ENCODE peak calls at places on chromosomes 2 and 18, in seven cellular contexts. S is breast epithelium, C is esophagus squamous epithelium, P is fibroblast of the aortic adventitia, Y is HFF-Myc, Q is brain microvascular endothelial cell, M is HCT116. K is an unnamed sample.

GRCh38 chr2:97868986-97869721 is 126.6 kb downstream of the TMEM131 start:
- DNase-seq in S (no peak), C (no peak), P (peak), Y (peak), Q (peak), M (peak), K (peak)

GRCh38 chr18:57107141-57107832 is 39.6 kb upstream of the BOD1L2 start:
- DNase-seq in S (no peak), C (no peak), P (peak), Y (peak), Q (peak), M (no peak), K (no peak)

GRCh38 chr2:183037660-183038340 is 457 bp downstream of the NCKAP1 start:
- DNase-seq in S (peak), C (no peak), P (no peak), Y (no peak), Q (peak), M (no peak), K (no peak)

GRCh38 chr18:23528580-23529472 is 25.5 kb downstream of the RMC1 start:
- DNase-seq in S (no peak), C (no peak), P (peak), Y (peak), Q (no peak), M (no peak), K (no peak)

GRCh38 chr2:205734436-205734835 is 52.1 kb downstream of the NRP2 start:
- DNase-seq in S (peak), C (no peak), P (peak), Y (no peak), Q (peak), M (no peak), K (no peak)

GRCh38 chr18:48260237-48260636 is 148.9 kb downstream of the ZBTB7C start:
- DNase-seq in S (no peak), C (no peak), P (no peak), Y (no peak), Q (no peak), M (no peak), K (no peak)

GRCh38 chr2:221570321-221571107 is 1.6 kb downstream of the EPHA4 start:
- DNase-seq in S (no peak), C (no peak), P (peak), Y (no peak), Q (peak), M (no peak), K (no peak)

GRCh38 chr2:150376627-150377335 is 110.7 kb downstream of the RND3 start:
- DNase-seq in S (no peak), C (no peak), P (peak), Y (no peak), Q (peak), M (no peak), K (no peak)

GRCh38 chr2:108536133-108536780 is 2.0 kb downstream of the LIMS1 start:
- DNase-seq in S (no peak), C (no peak), P (no peak), Y (no peak), Q (peak), M (no peak), K (no peak)
- H3K4me3 ChIP-seq in S (peak), C (no peak), P (peak), Y (peak), Q (peak), M (no peak), K (no peak)

DNA sequence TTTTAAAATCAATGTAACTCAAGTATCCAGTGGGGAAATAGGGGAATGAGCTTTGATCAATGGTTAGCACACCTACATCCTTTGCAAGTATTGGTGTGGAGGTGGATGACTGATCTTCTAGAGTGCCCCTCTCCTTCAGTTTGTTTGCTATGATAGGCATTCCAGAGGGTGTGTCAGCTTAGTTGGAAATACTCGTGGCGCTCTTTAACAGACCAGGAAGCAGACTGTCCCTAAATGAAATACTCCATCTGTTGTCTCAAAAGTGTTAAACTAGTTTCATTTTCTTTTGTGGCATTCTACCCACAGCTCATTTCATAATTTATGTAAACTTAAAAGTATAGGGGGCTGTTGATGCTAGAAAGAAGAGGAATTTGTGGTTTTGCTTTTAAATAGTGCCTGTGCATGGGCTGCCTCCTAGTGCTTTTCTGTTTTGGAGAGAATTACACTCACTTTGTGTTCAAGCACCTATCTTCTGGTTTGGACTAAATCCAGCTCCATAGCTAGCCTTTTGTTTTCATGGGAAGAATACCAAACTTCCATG is 66.2 kb downstream of the STAT1 start:
- DNase-seq in S (no peak), C (no peak), P (peak), Y (peak), Q (peak), M (peak), K (peak)
- H3K4me3 ChIP-seq in S (peak), C (no peak), P (peak), Y (no peak), Q (peak), M (no peak), K (no peak)

GRCh38 chr2:154497019-154497418 is 201.5 kb upstream of the KCNJ3 start:
- DNase-seq in S (no peak), C (no peak), P (no peak), Y (no peak), Q (no peak), M (no peak), K (no peak)

GRCh38 chr2:154490540-154490939 is 208.0 kb upstream of the KCNJ3 start:
- DNase-seq in S (no peak), C (no peak), P (no peak), Y (no peak), Q (no peak), M (no peak), K (no peak)

GRCh38 chr2:154495455-154495868 is 203.0 kb upstream of the KCNJ3 start:
- DNase-seq in S (no peak), C (no peak), P (no peak), Y (no peak), Q (no peak), M (no peak), K (no peak)
- H3K4me3 ChIP-seq in S (no peak), C (no peak), P (no peak), Y (no peak), Q (no peak), M (no peak), K (no peak)

GRCh38 chr2:65030933-65031332 is 25.3 kb upstream of the CEP68 start:
- DNase-seq in S (no peak), C (no peak), P (no peak), Y (no peak), Q (no peak), M (no peak), K (no peak)

GRCh38 chr2:65032016-65032975 is 23.9 kb upstream of the CEP68 start:
- DNase-seq in S (no peak), C (no peak), P (peak), Y (no peak), Q (no peak), M (no peak), K (no peak)

GRCh38 chr2:65031341-65032015 is 24.7 kb upstream of the CEP68 start:
- DNase-seq in S (no peak), C (no peak), P (peak), Y (no peak), Q (no peak), M (no peak), K (no peak)

GRCh38 chr2:65033178-65033577 is 23.0 kb upstream of the CEP68 start:
- DNase-seq in S (no peak), C (no peak), P (peak), Y (no peak), Q (no peak), M (no peak), K (no peak)

GRCh38 chr2:65030481-65030880 is 25.7 kb upstream of the CEP68 start:
- DNase-seq in S (no peak), C (no peak), P (no peak), Y (no peak), Q (no peak), M (no peak), K (no peak)
- H3K4me3 ChIP-seq in S (no peak), C (no peak), P (no peak), Y (no peak), Q (no peak), M (no peak), K (no peak)

GRCh38 chr18:58624011-58624410 is 4.9 kb downstream of the ALPK2 start:
- DNase-seq in S (no peak), C (no peak), P (peak), Y (no peak), Q (peak), M (no peak), K (no peak)

GRCh38 chr18:58630071-58630470 is 1.2 kb upstream of the ALPK2 start:
- DNase-seq in S (no peak), C (no peak), P (no peak), Y (no peak), Q (no peak), M (no peak), K (no peak)

GRCh38 chr18:58631301-58631700 is 2.4 kb upstream of the ALPK2 start:
- DNase-seq in S (no peak), C (no peak), P (no peak), Y (no peak), Q (no peak), M (no peak), K (no peak)

DNA sequence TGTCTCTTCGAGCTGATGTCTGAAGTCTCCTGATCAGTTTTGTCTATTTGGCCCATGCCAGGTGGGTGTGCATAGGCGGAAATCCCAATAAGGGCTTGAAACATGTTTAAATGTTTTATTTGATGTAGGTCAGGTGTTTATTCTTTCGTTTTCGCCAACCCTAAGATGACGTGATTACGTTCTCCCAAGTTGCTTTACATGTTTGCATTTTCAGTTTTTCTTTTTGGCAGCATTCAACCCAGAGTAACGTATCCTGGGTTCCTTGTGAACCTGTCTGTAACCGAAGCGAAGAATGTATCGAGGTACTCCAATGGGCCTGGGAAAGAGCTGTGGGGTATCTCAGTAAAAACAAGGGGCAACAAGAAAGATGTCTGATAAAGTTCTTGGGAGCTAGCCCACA is 3.1 kb downstream of the ALPK2 start:
- DNase-seq in S (no peak), C (no peak), P (no peak), Y (no peak), Q (no peak), M (no peak), K (no peak)
- H3K4me3 ChIP-seq in S (no peak), C (no peak), P (no peak), Y (no peak), Q (no peak), M (no peak), K (no peak)

GRCh38 chr2:161165266-161165665 is 5.0 kb downstream of the TANK start:
- DNase-seq in S (no peak), C (no peak), P (peak), Y (no peak), Q (no peak), M (no peak), K (no peak)
- H3K4me3 ChIP-seq in S (no peak), C (no peak), P (no peak), Y (no peak), Q (no peak), M (no peak), K (no peak)

DNA sequence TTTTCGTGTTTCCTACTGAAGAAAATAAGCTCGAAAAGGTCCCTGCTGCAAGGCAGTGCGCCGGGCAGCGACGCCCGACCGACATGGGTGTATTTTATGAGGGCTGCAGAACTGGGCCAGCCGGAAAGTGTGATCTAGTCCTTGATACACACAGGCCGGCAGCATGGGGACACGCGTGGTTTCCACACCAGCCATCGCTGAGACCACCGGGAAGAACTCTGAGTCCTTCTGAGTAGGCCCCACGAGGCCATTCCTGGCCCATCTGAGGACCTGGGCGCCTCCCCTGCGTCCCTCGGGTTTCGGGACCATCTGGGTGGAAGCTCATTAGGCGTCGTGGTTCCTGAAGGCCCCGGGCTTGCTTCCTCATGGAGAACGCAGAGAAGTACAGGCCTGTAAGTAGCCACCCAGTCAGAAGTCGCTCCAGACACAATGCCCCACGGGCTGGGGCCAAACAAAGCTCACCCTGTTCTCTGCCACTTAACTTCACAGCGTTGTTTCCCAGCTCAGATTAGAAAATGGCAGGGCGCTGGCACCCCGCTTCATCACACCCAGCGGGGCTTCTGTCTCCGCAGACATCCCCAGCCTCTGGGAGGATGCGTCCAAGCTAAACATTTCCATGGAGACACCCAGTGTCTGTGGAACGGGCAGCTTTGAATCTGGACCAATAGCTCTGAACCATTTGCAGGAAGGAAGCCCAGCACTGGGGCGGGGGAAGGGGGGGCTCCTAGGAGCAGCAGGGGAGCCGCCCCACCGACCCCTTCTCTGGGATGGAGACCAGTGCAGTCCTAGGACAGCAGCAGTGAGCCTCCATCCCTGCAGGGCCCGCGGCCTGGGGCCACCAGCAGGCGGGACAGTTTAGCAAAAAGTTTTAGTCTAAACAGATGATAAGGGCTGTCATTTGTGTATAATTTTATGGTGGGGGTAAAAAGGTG is 2.4 kb downstream of the NFATC1 start:
- DNase-seq in S (no peak), C (no peak), P (no peak), Y (no peak), Q (no peak), M (no peak), K (no peak)
- H3K4me3 ChIP-seq in S (no peak), C (no peak), P (no peak), Y (no peak), Q (no peak), M (no peak), K (no peak)

DNA sequence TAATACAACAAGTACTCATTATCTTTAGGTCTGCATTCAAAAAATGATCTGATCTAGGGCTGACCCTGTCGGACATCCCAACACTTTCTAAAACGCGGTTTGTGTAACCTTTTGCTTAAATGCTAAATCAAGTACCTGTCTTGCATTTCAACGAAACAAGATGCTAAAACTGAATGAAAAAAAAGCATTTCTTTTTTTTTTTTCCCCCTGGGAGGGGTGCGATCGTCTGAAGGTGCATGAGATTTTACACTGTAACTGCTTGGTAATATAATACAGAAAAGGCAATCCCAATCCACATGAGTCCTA is 143.9 kb downstream of the MEIS1 start:
- DNase-seq in S (no peak), C (no peak), P (peak), Y (no peak), Q (no peak), M (no peak), K (no peak)
- H3K4me3 ChIP-seq in S (peak), C (peak), P (peak), Y (no peak), Q (no peak), M (no peak), K (no peak)

GRCh38 chr2:199928626-199929025 is 17.5 kb downstream of the C2orf69 start:
- DNase-seq in S (no peak), C (no peak), P (no peak), Y (no peak), Q (no peak), M (no peak), K (no peak)
- H3K4me3 ChIP-seq in S (no peak), C (no peak), P (no peak), Y (no peak), Q (no peak), M (no peak), K (no peak)

DNA sequence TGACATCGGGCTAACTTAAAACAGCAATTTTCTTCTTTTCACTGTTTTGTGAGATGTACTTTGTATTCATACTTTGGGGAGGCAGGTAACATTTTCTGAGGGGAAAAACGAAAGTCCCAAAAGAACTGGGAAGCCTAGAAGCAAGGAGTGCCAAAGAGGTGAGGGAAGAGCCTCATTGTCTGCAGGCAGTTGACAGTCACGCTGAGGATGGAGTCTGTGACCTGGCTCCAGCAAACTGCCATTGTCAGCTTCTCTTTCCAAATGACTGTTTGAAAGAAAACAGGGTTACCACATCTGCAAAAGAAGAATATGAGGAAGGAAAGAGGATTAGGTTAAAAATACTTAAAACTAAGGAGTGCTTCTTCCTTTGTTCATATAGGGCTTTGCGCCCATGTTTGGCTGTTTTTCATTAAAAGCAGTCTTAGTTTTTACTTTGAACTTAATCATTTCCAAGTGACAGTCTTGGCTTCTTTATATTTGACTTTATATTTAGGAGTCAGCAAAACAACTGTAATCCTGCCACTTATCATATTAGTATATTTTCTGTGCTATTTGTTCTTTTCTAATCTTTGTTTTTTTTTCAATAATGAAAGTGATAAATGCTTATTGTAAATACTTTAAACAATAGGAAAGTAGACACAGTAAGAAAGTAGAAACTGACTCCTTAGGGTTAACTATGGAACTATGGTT is 35.0 kb downstream of the CERS6 start:
- DNase-seq in S (no peak), C (no peak), P (no peak), Y (no peak), Q (no peak), M (no peak), K (no peak)
- H3K4me3 ChIP-seq in S (no peak), C (no peak), P (no peak), Y (peak), Q (no peak), M (no peak), K (no peak)

K was measured in retinal pigment epithelial cell.